ENCODE peak calls at places on chromosomes 13 and 19, in seven cellular contexts. One of them, this sample, is unnamed.

GRCh38 chr13:110250258-110250891 is 56.6 kb downstream of the COL4A1 start:
- DNase-seq in H1: peak; percentile 38
- DNase-seq in mesendoderm: no peak
- DNase-seq in neuronal stem cell: no peak
- DNase-seq in trophoblast cell: peak; percentile 47
- DNase-seq in IMR-90: peak; percentile 77
- DNase-seq in mesenchymal stem cell: peak; percentile 87
- DNase-seq in this sample: no peak

GRCh38 chr13:71316964-71317363 is 550.0 kb downstream of the DACH1 start:
- DNase-seq in H1: no peak
- DNase-seq in mesendoderm: no peak
- DNase-seq in neuronal stem cell: no peak
- DNase-seq in trophoblast cell: no peak
- DNase-seq in IMR-90: no peak
- DNase-seq in mesenchymal stem cell: no peak
- DNase-seq in this sample: no peak

GRCh38 chr19:45451181-45451849 is 16.5 kb upstream of the FOSB start:
- DNase-seq in H1: no peak
- DNase-seq in mesendoderm: peak; percentile 59
- DNase-seq in neuronal stem cell: no peak
- DNase-seq in trophoblast cell: no peak
- DNase-seq in IMR-90: peak; percentile 88
- DNase-seq in mesenchymal stem cell: peak; percentile 92
- DNase-seq in this sample: no peak

GRCh38 chr19:54431255-54431838 is 16.1 kb downstream of the TTYH1 start:
- DNase-seq in H1: no peak
- DNase-seq in mesendoderm: no peak
- DNase-seq in neuronal stem cell: no peak
- DNase-seq in trophoblast cell: no peak
- DNase-seq in IMR-90: peak; percentile 28
- DNase-seq in mesenchymal stem cell: no peak
- DNase-seq in this sample: no peak

GRCh38 chr19:45128109-45128508 is 32.7 kb downstream of the NKPD1 start:
- DNase-seq in H1: no peak
- DNase-seq in mesendoderm: no peak
- DNase-seq in neuronal stem cell: no peak
- DNase-seq in trophoblast cell: no peak
- DNase-seq in IMR-90: no peak
- DNase-seq in mesenchymal stem cell: no peak
- DNase-seq in this sample: no peak

GRCh38 chr19:43527860-43528622 is 1.0 kb upstream of the ETHE1 start:
- DNase-seq in H1: no peak
- DNase-seq in mesendoderm: no peak
- DNase-seq in neuronal stem cell: no peak
- DNase-seq in trophoblast cell: no peak
- DNase-seq in IMR-90: no peak
- DNase-seq in mesenchymal stem cell: peak; percentile 37
- DNase-seq in this sample: no peak

GRCh38 chr13:40063278-40063698 is 407.8 kb downstream of the COG6 start:
- DNase-seq in H1: no peak
- DNase-seq in mesendoderm: no peak
- DNase-seq in neuronal stem cell: no peak
- DNase-seq in trophoblast cell: no peak
- DNase-seq in IMR-90: no peak
- DNase-seq in mesenchymal stem cell: no peak
- DNase-seq in this sample: no peak

GRCh38 chr19:33403221-33403972 is 29.9 kb downstream of the CEBPG start:
- DNase-seq in H1: no peak
- DNase-seq in mesendoderm: no peak
- DNase-seq in neuronal stem cell: no peak
- DNase-seq in trophoblast cell: no peak
- DNase-seq in IMR-90: no peak
- DNase-seq in mesenchymal stem cell: no peak
- DNase-seq in this sample: no peak

GRCh38 chr19:40365613-40366401 is 17.3 kb downstream of the PLD3 start:
- DNase-seq in H1: peak; percentile 86
- DNase-seq in mesendoderm: peak; percentile 82
- DNase-seq in neuronal stem cell: peak; percentile 87
- DNase-seq in trophoblast cell: no peak
- DNase-seq in IMR-90: peak; percentile 71
- DNase-seq in mesenchymal stem cell: peak; percentile 86
- DNase-seq in this sample: peak; percentile 93

GRCh38 chr13:44715287-44716224 is 139.4 kb upstream of the TSC22D1 start:
- DNase-seq in H1: no peak
- DNase-seq in mesendoderm: no peak
- DNase-seq in neuronal stem cell: no peak
- DNase-seq in trophoblast cell: peak; percentile 39
- DNase-seq in IMR-90: no peak
- DNase-seq in mesenchymal stem cell: no peak
- DNase-seq in this sample: no peak

GRCh38 chr13:101449971-101450748 is 2.3 kb upstream of the ITGBL1 start:
- DNase-seq in H1: no peak
- DNase-seq in mesendoderm: no peak
- DNase-seq in neuronal stem cell: no peak
- DNase-seq in trophoblast cell: peak; percentile 58
- DNase-seq in IMR-90: peak; percentile 93
- DNase-seq in mesenchymal stem cell: peak; percentile 83
- DNase-seq in this sample: no peak

GRCh38 chr13:30751183-30751933 is 16.0 kb downstream of the ALOX5AP start:
- DNase-seq in H1: no peak
- DNase-seq in mesendoderm: no peak
- DNase-seq in neuronal stem cell: no peak
- DNase-seq in trophoblast cell: no peak
- DNase-seq in IMR-90: no peak
- DNase-seq in mesenchymal stem cell: no peak
- DNase-seq in this sample: no peak

GRCh38 chr13:25819856-25820530 is 231.8 kb downstream of the SHISA2 start:
- DNase-seq in H1: no peak
- DNase-seq in mesendoderm: peak; percentile 52
- DNase-seq in neuronal stem cell: no peak
- DNase-seq in trophoblast cell: no peak
- DNase-seq in IMR-90: no peak
- DNase-seq in mesenchymal stem cell: no peak
- DNase-seq in this sample: no peak

GRCh38 chr19:55552620-55553019 is 7.3 kb upstream of the SBK3 start:
- DNase-seq in H1: no peak
- DNase-seq in mesendoderm: no peak
- DNase-seq in neuronal stem cell: no peak
- DNase-seq in trophoblast cell: peak; percentile 31
- DNase-seq in IMR-90: peak; percentile 89
- DNase-seq in mesenchymal stem cell: peak; percentile 72
- DNase-seq in this sample: no peak

GRCh38 chr13:48066310-48066989 is 28.5 kb downstream of the MED4 start:
- DNase-seq in H1: no peak
- DNase-seq in mesendoderm: no peak
- DNase-seq in neuronal stem cell: no peak
- DNase-seq in trophoblast cell: no peak
- DNase-seq in IMR-90: peak; percentile 16
- DNase-seq in mesenchymal stem cell: no peak
- DNase-seq in this sample: no peak

GRCh38 chr19:54630784-54631183 is 500 bp downstream of the LILRB1 start:
- DNase-seq in H1: no peak
- DNase-seq in mesendoderm: no peak
- DNase-seq in neuronal stem cell: no peak
- DNase-seq in trophoblast cell: no peak
- DNase-seq in IMR-90: no peak
- DNase-seq in mesenchymal stem cell: no peak
- DNase-seq in this sample: no peak

GRCh38 chr13:86725105-86725504 is 925.9 kb upstream of the SLITRK6 start:
- DNase-seq in H1: no peak
- DNase-seq in mesendoderm: peak; percentile 56
- DNase-seq in neuronal stem cell: no peak
- DNase-seq in trophoblast cell: no peak
- DNase-seq in IMR-90: no peak
- DNase-seq in mesenchymal stem cell: no peak
- DNase-seq in this sample: peak; percentile 54

GRCh38 chr19:1373534-1374249 is 10.0 kb upstream of the NDUFS7 start:
- DNase-seq in H1: no peak
- DNase-seq in mesendoderm: no peak
- DNase-seq in neuronal stem cell: no peak
- DNase-seq in trophoblast cell: no peak
- DNase-seq in IMR-90: peak; percentile 66
- DNase-seq in mesenchymal stem cell: no peak
- DNase-seq in this sample: no peak

GRCh38 chr13:26456578-26457119 is 100.8 kb upstream of the WASF3 start:
- DNase-seq in H1: no peak
- DNase-seq in mesendoderm: no peak
- DNase-seq in neuronal stem cell: no peak
- DNase-seq in trophoblast cell: no peak
- DNase-seq in IMR-90: no peak
- DNase-seq in mesenchymal stem cell: peak; percentile 16
- DNase-seq in this sample: no peak

GRCh38 chr19:5913739-5914357 is at the start of gene CAPS:
- DNase-seq in H1: no peak
- DNase-seq in mesendoderm: no peak
- DNase-seq in neuronal stem cell: no peak
- DNase-seq in trophoblast cell: no peak
- DNase-seq in IMR-90: peak; percentile 23
- DNase-seq in mesenchymal stem cell: no peak
- DNase-seq in this sample: no peak

GRCh38 chr13:43411211-43411610 is 375.6 kb downstream of the ENOX1 start:
- DNase-seq in H1: no peak
- DNase-seq in mesendoderm: no peak
- DNase-seq in neuronal stem cell: no peak
- DNase-seq in trophoblast cell: no peak
- DNase-seq in IMR-90: no peak
- DNase-seq in mesenchymal stem cell: no peak
- DNase-seq in this sample: no peak

GRCh38 chr13:103625194-103625593 is 559.0 kb upstream of the SLC10A2 start:
- DNase-seq in H1: no peak
- DNase-seq in mesendoderm: no peak
- DNase-seq in neuronal stem cell: no peak
- DNase-seq in trophoblast cell: no peak
- DNase-seq in IMR-90: no peak
- DNase-seq in mesenchymal stem cell: no peak
- DNase-seq in this sample: no peak

GRCh38 chr13:100542546-100543156 is 45.9 kb downstream of the GGACT start:
- DNase-seq in H1: peak; percentile 44
- DNase-seq in mesendoderm: no peak
- DNase-seq in neuronal stem cell: no peak
- DNase-seq in trophoblast cell: no peak
- DNase-seq in IMR-90: peak; percentile 64
- DNase-seq in mesenchymal stem cell: peak; percentile 51
- DNase-seq in this sample: peak; percentile 26

DNA sequence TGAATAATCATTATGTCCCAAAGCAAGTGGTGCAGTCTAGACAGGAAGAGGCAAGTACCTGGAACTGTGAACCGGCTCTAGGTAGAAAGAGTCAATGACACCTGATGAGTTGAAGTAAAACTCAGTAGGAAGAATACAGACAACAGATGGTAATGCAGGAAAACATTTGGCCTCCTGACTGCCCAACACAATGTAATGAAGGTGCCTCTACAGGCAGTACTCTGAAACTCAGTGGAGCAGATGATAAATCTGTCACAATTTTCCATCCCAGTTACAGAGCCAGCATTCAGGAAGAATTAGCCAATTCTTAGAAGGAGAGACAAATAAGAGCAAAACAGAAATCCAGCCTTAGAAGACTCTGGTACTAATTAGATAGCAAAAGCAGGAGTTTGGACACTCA is 457.6 kb upstream of the MIR17HG start:
- DNase-seq in H1: no peak
- DNase-seq in mesendoderm: peak; percentile 2
- DNase-seq in neuronal stem cell: no peak
- DNase-seq in trophoblast cell: no peak
- DNase-seq in IMR-90: no peak
- DNase-seq in mesenchymal stem cell: no peak
- DNase-seq in this sample: no peak
- H3K18ac ChIP-seq in H1: no peak overlapping the region
- H3K18ac ChIP-seq in mesendoderm: no peak overlapping the region
- H3K18ac ChIP-seq in neuronal stem cell: no peak overlapping the region
- H3K18ac ChIP-seq in trophoblast cell: no peak overlapping the region
- H3K18ac ChIP-seq in IMR-90: no peak overlapping the region
- H3K18ac ChIP-seq in mesenchymal stem cell: no peak overlapping the region
- H3K18ac ChIP-seq in this sample: no peak overlapping the region

GRCh38 chr19:50510121-50510670 is 795 bp downstream of the JOSD2 start:
- DNase-seq in H1: no peak
- DNase-seq in mesendoderm: no peak
- DNase-seq in neuronal stem cell: no peak
- DNase-seq in trophoblast cell: no peak
- DNase-seq in IMR-90: no peak
- DNase-seq in mesenchymal stem cell: no peak
- DNase-seq in this sample: no peak
- H3K18ac ChIP-seq in H1: no peak overlapping the region
- H3K18ac ChIP-seq in mesendoderm: no peak overlapping the region
- H3K18ac ChIP-seq in neuronal stem cell: peak overlapping the region; percentile 68
- H3K18ac ChIP-seq in trophoblast cell: no peak overlapping the region
- H3K18ac ChIP-seq in IMR-90: no peak overlapping the region
- H3K18ac ChIP-seq in mesenchymal stem cell: peak overlapping the region; percentile 37
- H3K18ac ChIP-seq in this sample: peak overlapping the region; percentile 40

GRCh38 chr19:19159534-19159933 is 10.5 kb downstream of the MEF2B start:
- DNase-seq in H1: no peak
- DNase-seq in mesendoderm: no peak
- DNase-seq in neuronal stem cell: no peak
- DNase-seq in trophoblast cell: no peak
- DNase-seq in IMR-90: no peak
- DNase-seq in mesenchymal stem cell: no peak
- DNase-seq in this sample: no peak

GRCh38 chr19:19157808-19158207 is 12.3 kb downstream of the MEF2B start:
- DNase-seq in H1: no peak
- DNase-seq in mesendoderm: no peak
- DNase-seq in neuronal stem cell: no peak
- DNase-seq in trophoblast cell: no peak
- DNase-seq in IMR-90: no peak
- DNase-seq in mesenchymal stem cell: no peak
- DNase-seq in this sample: no peak

GRCh38 chr19:19154768-19155494 is 15.1 kb downstream of the MEF2B start:
- DNase-seq in H1: no peak
- DNase-seq in mesendoderm: no peak
- DNase-seq in neuronal stem cell: no peak
- DNase-seq in trophoblast cell: no peak
- DNase-seq in IMR-90: no peak
- DNase-seq in mesenchymal stem cell: no peak
- DNase-seq in this sample: no peak

GRCh38 chr19:19152668-19153384 is 14.5 kb upstream of the TMEM161A start:
- DNase-seq in H1: no peak
- DNase-seq in mesendoderm: no peak
- DNase-seq in neuronal stem cell: no peak
- DNase-seq in trophoblast cell: no peak
- DNase-seq in IMR-90: no peak
- DNase-seq in mesenchymal stem cell: no peak
- DNase-seq in this sample: no peak

GRCh38 chr19:19155495-19156219 is 14.4 kb downstream of the MEF2B start:
- DNase-seq in H1: no peak
- DNase-seq in mesendoderm: no peak
- DNase-seq in neuronal stem cell: no peak
- DNase-seq in trophoblast cell: no peak
- DNase-seq in IMR-90: no peak
- DNase-seq in mesenchymal stem cell: no peak
- DNase-seq in this sample: no peak
- H3K18ac ChIP-seq in H1: no peak overlapping the region
- H3K18ac ChIP-seq in mesendoderm: no peak overlapping the region
- H3K18ac ChIP-seq in neuronal stem cell: no peak overlapping the region
- H3K18ac ChIP-seq in trophoblast cell: no peak overlapping the region
- H3K18ac ChIP-seq in IMR-90: no peak overlapping the region
- H3K18ac ChIP-seq in mesenchymal stem cell: no peak overlapping the region
- H3K18ac ChIP-seq in this sample: no peak overlapping the region

DNA sequence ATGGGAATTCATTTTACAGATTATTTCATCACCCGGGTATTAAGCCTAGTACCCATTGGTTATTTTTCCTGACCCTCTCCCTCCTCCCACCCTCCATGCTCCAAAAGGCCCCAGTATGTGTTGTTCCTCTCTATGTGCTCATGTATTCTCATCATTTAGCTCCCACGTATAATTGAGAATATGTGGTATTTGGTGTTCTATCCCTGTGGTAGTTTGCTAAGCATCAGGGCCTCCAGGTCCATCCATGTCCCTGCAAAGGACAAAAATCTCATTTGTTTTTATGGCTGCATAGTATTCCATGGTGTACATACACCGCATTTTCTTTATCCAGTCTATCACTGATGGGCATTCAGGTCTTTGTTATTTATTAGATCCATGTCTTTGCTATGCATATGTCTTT is 894.1 kb upstream of the MIR17HG start:
- DNase-seq in H1: no peak
- DNase-seq in mesendoderm: no peak
- DNase-seq in neuronal stem cell: no peak
- DNase-seq in trophoblast cell: no peak
- DNase-seq in IMR-90: no peak
- DNase-seq in mesenchymal stem cell: no peak
- DNase-seq in this sample: no peak
- H3K18ac ChIP-seq in H1: no peak overlapping the region
- H3K18ac ChIP-seq in mesendoderm: no peak overlapping the region
- H3K18ac ChIP-seq in neuronal stem cell: no peak overlapping the region
- H3K18ac ChIP-seq in trophoblast cell: no peak overlapping the region
- H3K18ac ChIP-seq in IMR-90: no peak overlapping the region
- H3K18ac ChIP-seq in mesenchymal stem cell: no peak overlapping the region
- H3K18ac ChIP-seq in this sample: no peak overlapping the region

This sample was measured in H9.